ENCODE peak calls at places on chromosomes 6 and 20, in four cellular contexts. G is lower lobe of right lung; R is CD8-positive, alpha-beta T cell; I is lung. U is an unnamed sample.

GRCh38 chr6:155418017-155418749 is 37.5 kb downstream of the NOX3 start:
- DNase-seq in I (peak; percentile 35), G (no peak), R (peak; percentile 37), U (no peak)

GRCh38 chr6:19415605-19416326 is 421.4 kb upstream of the ID4 start:
- DNase-seq in R (no peak), G (no peak), I (no peak), U (no peak)

GRCh38 chr20:3239867-3240775 is 1.1 kb upstream of the SLC4A11 start:
- DNase-seq in I (no peak), R (no peak), G (no peak), U (no peak)

GRCh38 chr6:131130546-131130925 is 4.7 kb upstream of the AKAP7 start:
- DNase-seq in R (no peak), G (no peak), I (no peak), U (no peak)

GRCh38 chr20:13261460-13262301 is 40.6 kb downstream of the ISM1 start:
- DNase-seq in I (peak; percentile 37), G (peak; percentile 47), R (peak; percentile 75), U (no peak)

GRCh38 chr6:162119349-162119748 is 608.2 kb downstream of the PRKN start:
- DNase-seq in R (no peak), G (peak; percentile 51), I (no peak), U (no peak)

GRCh38 chr6:161618816-161619454 is 345.1 kb upstream of the AGPAT4 start:
- DNase-seq in I (no peak), R (no peak), G (no peak), U (no peak)

GRCh38 chr20:20277772-20278382 is 90.0 kb upstream of the INSM1 start:
- DNase-seq in G (no peak), R (no peak), I (no peak), U (no peak)

GRCh38 chr20:46433051-46433450 is 26.6 kb upstream of the ELMO2 start:
- DNase-seq in I (no peak), G (no peak), R (no peak), U (no peak)

GRCh38 chr6:107272246-107272645 is 156.9 kb upstream of the BEND3 start:
- DNase-seq in G (no peak), R (no peak), I (no peak), U (no peak)

GRCh38 chr6:146347090-146347489 is 196.5 kb upstream of the RAB32 start:
- DNase-seq in I (no peak), R (no peak), G (no peak), U (no peak)

GRCh38 chr6:83592770-83593394 is 80.5 kb downstream of the PRSS35 start:
- DNase-seq in I (no peak), R (no peak), G (no peak), U (no peak)
- TF ChIP-seq CTCF in I (no peak), R (no peak), G (peak; percentile 34), U (peak; percentile 61)

GRCh38 chr6:163443985-163444553 is 29.6 kb downstream of the QKI start:
- DNase-seq in R (no peak), I (no peak), G (no peak), U (no peak)
- TF ChIP-seq CTCF in R (no peak), I (no peak), G (no peak), U (peak; percentile 38)

GRCh38 chr20:57080796-57081195 is 185.6 kb downstream of the BMP7 start:
- DNase-seq in G (no peak), I (no peak), R (no peak), U (no peak)
- TF ChIP-seq CTCF in G (no peak), I (no peak), R (no peak), U (peak; percentile 71)

GRCh38 chr6:352474-352873 is 39.1 kb upstream of the IRF4 start:
- DNase-seq in I (no peak), G (peak; percentile 53), R (no peak), U (peak; percentile 93)

GRCh38 chr6:349491-349921 is 42.0 kb upstream of the IRF4 start:
- DNase-seq in G (peak; percentile 43), I (no peak), R (no peak), U (peak; percentile 94)

GRCh38 chr6:351867-352289 is 39.7 kb upstream of the IRF4 start:
- DNase-seq in G (peak; percentile 44), R (no peak), I (no peak), U (peak; percentile 94)

GRCh38 chr6:350371-350770 is 41.2 kb upstream of the IRF4 start:
- DNase-seq in I (no peak), R (no peak), G (no peak), U (no peak)

DNA sequence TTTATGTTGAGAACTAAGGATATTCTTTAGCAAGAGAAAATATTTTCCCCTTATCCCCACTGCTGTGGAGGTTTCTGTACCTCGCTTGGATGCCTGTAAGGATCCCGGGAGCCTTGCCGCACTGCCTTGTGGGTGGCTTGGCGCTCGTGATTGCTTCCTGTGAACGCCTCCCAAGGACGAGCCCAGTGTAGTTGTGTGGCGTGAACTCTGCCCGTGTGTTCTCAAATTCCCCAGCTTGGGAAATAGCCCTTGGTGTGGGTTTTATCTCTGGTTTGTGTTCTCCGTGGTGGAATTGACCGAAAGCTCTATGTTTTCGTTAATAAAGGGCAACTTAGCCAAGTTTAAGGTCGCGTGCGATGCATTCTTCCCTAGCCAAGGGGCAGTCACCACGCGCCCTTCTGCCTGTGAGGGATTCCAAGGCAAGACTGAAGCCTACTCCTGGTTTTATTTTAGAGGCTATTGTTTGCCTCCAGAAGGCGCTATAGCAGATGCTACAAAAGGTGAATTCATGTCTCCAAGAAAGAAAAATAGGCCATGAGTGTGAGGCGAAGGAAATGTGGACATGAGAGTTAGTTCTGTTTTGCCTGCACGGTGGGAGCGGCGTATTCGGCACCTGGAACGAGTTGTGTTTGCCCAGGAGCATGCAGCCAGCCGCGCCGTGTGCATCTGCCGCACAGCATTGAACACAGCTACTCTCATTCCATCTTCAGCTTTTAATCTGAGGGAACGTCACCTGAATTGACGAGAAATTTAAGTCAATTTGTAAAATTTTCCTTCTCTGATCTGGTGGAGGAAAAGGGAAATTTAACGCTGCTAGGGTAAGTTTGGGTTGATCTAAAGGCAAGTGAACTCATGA is 40.3 kb upstream of the IRF4 start:
- DNase-seq in I (no peak), G (peak; percentile 47), R (no peak), U (no peak)
- TF ChIP-seq CTCF in I (no peak), G (no peak), R (no peak), U (no peak)

GRCh38 chr20:6180531-6180930 is 57.7 kb upstream of the FERMT1 start:
- DNase-seq in R (no peak), G (no peak), I (no peak), U (no peak)

GRCh38 chr20:6178537-6178936 is 55.7 kb upstream of the FERMT1 start:
- DNase-seq in I (no peak), R (no peak), G (no peak), U (no peak)

GRCh38 chr20:6185268-6185667 is 62.4 kb upstream of the FERMT1 start:
- DNase-seq in R (no peak), G (no peak), I (no peak), U (no peak)

DNA sequence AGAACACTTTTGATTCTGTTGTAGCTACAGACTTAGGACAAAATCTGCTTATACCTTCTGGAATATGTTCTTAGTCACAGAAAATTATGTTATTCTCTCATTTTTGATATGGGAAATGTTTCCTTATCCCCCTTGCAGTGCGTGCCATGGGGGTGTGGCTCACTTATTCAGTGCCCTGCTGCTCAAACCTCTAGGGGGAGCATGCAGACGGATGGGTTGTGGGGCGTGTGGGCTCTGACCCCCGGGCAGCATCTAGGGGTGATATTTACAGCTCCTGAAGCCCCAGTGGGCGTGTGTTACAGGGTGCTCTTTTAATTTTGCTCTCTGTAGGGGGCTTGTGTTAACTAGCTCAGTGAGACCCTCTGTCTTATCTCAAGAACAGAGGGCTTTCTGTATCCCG is 61.3 kb upstream of the FERMT1 start:
- DNase-seq in I (no peak), G (no peak), R (no peak), U (no peak)
- TF ChIP-seq CTCF in I (no peak), G (no peak), R (no peak), U (peak; percentile 36)

U was measured in chondrocyte.